ENCODE peak calls at places on chromosomes 1 and 21, in four cellular contexts. One of them, this sample, is unnamed.

GRCh38 chr1:167548059-167548932 is 5.3 kb downstream of the CREG1 start:
- DNase-seq in activated T-helper 1 cell treated with Interleukin-2 at 50 U/mL for 16 hours: no peak
- DNase-seq in germinal center: no peak
- DNase-seq in CD4-positive, CD25-positive, alpha-beta regulatory T cell: no peak
- DNase-seq in this sample: no peak

GRCh38 chr1:84840346-84840745 is 52.7 kb downstream of the LPAR3 start:
- DNase-seq in activated T-helper 1 cell treated with Interleukin-2 at 50 U/mL for 16 hours: no peak
- DNase-seq in germinal center: no peak
- DNase-seq in CD4-positive, CD25-positive, alpha-beta regulatory T cell: no peak
- DNase-seq in this sample: no peak

GRCh38 chr21:45226540-45227326 is 61.0 kb downstream of the POFUT2 start:
- DNase-seq in activated T-helper 1 cell treated with Interleukin-2 at 50 U/mL for 16 hours: no peak
- DNase-seq in germinal center: no peak
- DNase-seq in CD4-positive, CD25-positive, alpha-beta regulatory T cell: peak
- DNase-seq in this sample: no peak

GRCh38 chr1:43537423-43538142 is 6.9 kb downstream of the PTPRF start:
- DNase-seq in activated T-helper 1 cell treated with Interleukin-2 at 50 U/mL for 16 hours: no peak
- DNase-seq in germinal center: no peak
- DNase-seq in CD4-positive, CD25-positive, alpha-beta regulatory T cell: no peak
- DNase-seq in this sample: peak

GRCh38 chr1:199083680-199084079 is 444.8 kb downstream of the PTPRC start:
- DNase-seq in activated T-helper 1 cell treated with Interleukin-2 at 50 U/mL for 16 hours: no peak
- DNase-seq in germinal center: no peak
- DNase-seq in CD4-positive, CD25-positive, alpha-beta regulatory T cell: no peak
- DNase-seq in this sample: no peak

GRCh38 chr1:46027788-46028573 is 104.4 kb downstream of the PIK3R3 start:
- DNase-seq in activated T-helper 1 cell treated with Interleukin-2 at 50 U/mL for 16 hours: no peak
- DNase-seq in germinal center: no peak
- DNase-seq in CD4-positive, CD25-positive, alpha-beta regulatory T cell: no peak
- DNase-seq in this sample: no peak

GRCh38 chr21:44869860-44870747 is 3.4 kb downstream of the PTTG1IP start:
- DNase-seq in activated T-helper 1 cell treated with Interleukin-2 at 50 U/mL for 16 hours: no peak
- DNase-seq in germinal center: no peak
- DNase-seq in CD4-positive, CD25-positive, alpha-beta regulatory T cell: peak
- DNase-seq in this sample: no peak

GRCh38 chr1:245094092-245094491 is 60.7 kb upstream of the KIF26B start:
- DNase-seq in activated T-helper 1 cell treated with Interleukin-2 at 50 U/mL for 16 hours: no peak
- DNase-seq in germinal center: no peak
- DNase-seq in CD4-positive, CD25-positive, alpha-beta regulatory T cell: no peak
- DNase-seq in this sample: no peak

GRCh38 chr1:107138767-107139445 is 1.9 kb upstream of the NTNG1 start:
- DNase-seq in activated T-helper 1 cell treated with Interleukin-2 at 50 U/mL for 16 hours: no peak
- DNase-seq in germinal center: no peak
- DNase-seq in CD4-positive, CD25-positive, alpha-beta regulatory T cell: no peak
- DNase-seq in this sample: no peak

GRCh38 chr1:27218736-27219135 is 15.7 kb upstream of the WDTC1 start:
- DNase-seq in activated T-helper 1 cell treated with Interleukin-2 at 50 U/mL for 16 hours: no peak
- DNase-seq in germinal center: no peak
- DNase-seq in CD4-positive, CD25-positive, alpha-beta regulatory T cell: no peak
- DNase-seq in this sample: no peak

GRCh38 chr1:233518344-233518743 is 95.6 kb upstream of the KCNK1 start:
- DNase-seq in activated T-helper 1 cell treated with Interleukin-2 at 50 U/mL for 16 hours: no peak
- DNase-seq in germinal center: peak
- DNase-seq in CD4-positive, CD25-positive, alpha-beta regulatory T cell: peak
- DNase-seq in this sample: peak

GRCh38 chr21:44353200-44353970 is at the start of gene TRPM2:
- DNase-seq in activated T-helper 1 cell treated with Interleukin-2 at 50 U/mL for 16 hours: peak
- DNase-seq in germinal center: no peak
- DNase-seq in CD4-positive, CD25-positive, alpha-beta regulatory T cell: peak
- DNase-seq in this sample: no peak

GRCh38 chr1:226626577-226626956 is 78.0 kb downstream of the STUM start:
- DNase-seq in activated T-helper 1 cell treated with Interleukin-2 at 50 U/mL for 16 hours: peak
- DNase-seq in germinal center: peak
- DNase-seq in CD4-positive, CD25-positive, alpha-beta regulatory T cell: peak
- DNase-seq in this sample: no peak